ENCODE peak calls at places on chromosome 18, in eight cellular contexts. T is BJ; H is activated CD8-positive, alpha-beta memory T cell treated with anti-CD3 and anti-CD28 coated beads for 48 hours; K is fibroblast of the conjunctiva; M is KBM-7; P is NCI-H1092 treated with DMSO at 0.1 percent for 48 hours; Y is heart right ventricle; Q is stimulated activated CD8-positive, alpha-beta memory T cell treated with anti-CD3 and anti-CD28 coated beads, Interleukin-15, amount 100 ng/mL, for 1 hour. W is an unnamed sample.

GRCh38 chr18:58666176-58666575 is 5.1 kb upstream of the MALT1 start:
- DNase-seq in M (no peak), Q (no peak), K (no peak), T (no peak), Y (no peak), P (no peak), H (no peak), W (no peak)

GRCh38 chr18:34977787-34978532 is 63.3 kb upstream of the MAPRE2 start:
- DNase-seq in H (no peak), Q (no peak), Y (peak; percentile 46), P (peak; percentile 63), K (no peak), T (no peak), M (peak; percentile 63), W (peak; percentile 31)

GRCh38 chr18:56284319-56284718 is 354.1 kb downstream of the TXNL1 start:
- DNase-seq in M (no peak), K (no peak), P (no peak), Y (no peak), H (no peak), T (no peak), Q (no peak), W (no peak)

GRCh38 chr18:3479978-3480377 is 30.0 kb downstream of the TGIF1 start:
- DNase-seq in H (no peak), M (no peak), P (no peak), T (no peak), K (no peak), Y (no peak), Q (no peak), W (no peak)

GRCh38 chr18:76801567-76802505 is 20.5 kb upstream of the ZNF236 start:
- DNase-seq in M (peak; percentile 79), Q (peak; percentile 15), Y (peak; percentile 69), H (no peak), P (peak; percentile 42), T (no peak), K (no peak), W (peak; percentile 37)

GRCh38 chr18:58337285-58337684 is 291.6 kb downstream of the ALPK2 start:
- DNase-seq in T (no peak), H (no peak), Q (no peak), M (no peak), Y (no peak), K (no peak), P (no peak), W (no peak)

GRCh38 chr18:48222118-48222517 is 187.1 kb downstream of the ZBTB7C start:
- DNase-seq in M (peak; percentile 58), K (peak; percentile 3), Y (no peak), Q (no peak), P (peak; percentile 97), H (no peak), T (no peak), W (peak; percentile 88)

GRCh38 chr18:48023334-48024008 is 93.0 kb upstream of the SMAD2 start:
- DNase-seq in T (no peak), Q (no peak), Y (no peak), K (no peak), H (no peak), P (peak; percentile 81), M (peak; percentile 76), W (peak; percentile 77)

GRCh38 chr18:73778052-73778395 is 369.6 kb downstream of the FBXO15 start:
- DNase-seq in K (no peak), H (no peak), Q (no peak), Y (no peak), P (no peak), M (no peak), T (no peak), W (no peak)

GRCh38 chr18:12946549-12947354 is 1.1 kb upstream of the SEH1L start:
- DNase-seq in Y (peak; percentile 60), T (peak; percentile 84), P (peak; percentile 41), H (no peak), K (peak; percentile 80), Q (no peak), M (peak; percentile 73), W (peak; percentile 78)